ENCODE peak calls at places on chromosomes 4 and X, in six cellular contexts. One of them, this sample, is unnamed.

GRCh38 chr4:179196511-179196910 is 1754.3 kb upstream of the AGA start:
- DNase-seq in astrocyte of the spinal cord: peak
- DNase-seq in A549: no peak
- DNase-seq in AG09309: no peak
- DNase-seq in lower lobe of right lung: no peak
- DNase-seq in psoas muscle: no peak
- DNase-seq in this sample: no peak

GRCh38 chrX:17669891-17670290 is 67.4 kb upstream of the SCML1 start:
- DNase-seq in astrocyte of the spinal cord: no peak
- DNase-seq in A549: no peak
- DNase-seq in AG09309: no peak
- DNase-seq in lower lobe of right lung: no peak
- DNase-seq in psoas muscle: no peak
- DNase-seq in this sample: no peak

GRCh38 chr4:122733805-122734155 is 1.3 kb downstream of the BBS12 start:
- DNase-seq in astrocyte of the spinal cord: no peak
- DNase-seq in A549: no peak
- DNase-seq in AG09309: no peak
- DNase-seq in lower lobe of right lung: no peak
- DNase-seq in psoas muscle: no peak
- DNase-seq in this sample: no peak

GRCh38 chrX:13816899-13817298 is at the start of gene GPM6B:
- DNase-seq in astrocyte of the spinal cord: no peak
- DNase-seq in A549: no peak
- DNase-seq in AG09309: no peak
- DNase-seq in lower lobe of right lung: no peak
- DNase-seq in psoas muscle: no peak
- DNase-seq in this sample: no peak

GRCh38 chr4:186889876-186890643 is 166.4 kb upstream of the FAT1 start:
- DNase-seq in astrocyte of the spinal cord: no peak
- DNase-seq in A549: no peak
- DNase-seq in AG09309: no peak
- DNase-seq in lower lobe of right lung: peak
- DNase-seq in psoas muscle: no peak
- DNase-seq in this sample: no peak

GRCh38 chrX:48558270-48558669 is 16.0 kb upstream of the RBM3 start:
- DNase-seq in astrocyte of the spinal cord: peak
- DNase-seq in A549: peak
- DNase-seq in AG09309: peak
- DNase-seq in lower lobe of right lung: no peak
- DNase-seq in psoas muscle: no peak
- DNase-seq in this sample: no peak

GRCh38 chrX:133482345-133483041 is 67.2 kb upstream of the GPC4 start:
- DNase-seq in astrocyte of the spinal cord: peak
- DNase-seq in A549: no peak
- DNase-seq in AG09309: no peak
- DNase-seq in lower lobe of right lung: no peak
- DNase-seq in psoas muscle: no peak
- DNase-seq in this sample: no peak

GRCh38 chr4:125070869-125071268 is 243.9 kb upstream of the FAT4 start:
- DNase-seq in astrocyte of the spinal cord: no peak
- DNase-seq in A549: no peak
- DNase-seq in AG09309: no peak
- DNase-seq in lower lobe of right lung: no peak
- DNase-seq in psoas muscle: no peak
- DNase-seq in this sample: no peak

GRCh38 chr4:113811329-113811728 is 49.8 kb upstream of the CAMK2D start:
- DNase-seq in astrocyte of the spinal cord: no peak
- DNase-seq in A549: no peak
- DNase-seq in AG09309: no peak
- DNase-seq in lower lobe of right lung: no peak
- DNase-seq in psoas muscle: no peak
- DNase-seq in this sample: no peak

GRCh38 chrX:120281021-120281624 is 30.1 kb downstream of the TMEM255A start:
- DNase-seq in astrocyte of the spinal cord: no peak
- DNase-seq in A549: no peak
- DNase-seq in AG09309: no peak
- DNase-seq in lower lobe of right lung: no peak
- DNase-seq in psoas muscle: no peak
- DNase-seq in this sample: no peak

GRCh38 chr4:2359591-2360390 is 58.7 kb downstream of the ZFYVE28 start:
- DNase-seq in astrocyte of the spinal cord: no peak
- DNase-seq in A549: no peak
- DNase-seq in AG09309: no peak
- DNase-seq in lower lobe of right lung: peak
- DNase-seq in psoas muscle: no peak
- DNase-seq in this sample: no peak

GRCh38 chr4:55366621-55367020 is 20.6 kb downstream of the SRD5A3 start:
- DNase-seq in astrocyte of the spinal cord: peak
- DNase-seq in A549: no peak
- DNase-seq in AG09309: no peak
- DNase-seq in lower lobe of right lung: no peak
- DNase-seq in psoas muscle: no peak
- DNase-seq in this sample: no peak

GRCh38 chr4:76250962-76251361 is 559 bp upstream of the FAM47E start:
- DNase-seq in astrocyte of the spinal cord: no peak
- DNase-seq in A549: peak
- DNase-seq in AG09309: no peak
- DNase-seq in lower lobe of right lung: no peak
- DNase-seq in psoas muscle: no peak
- DNase-seq in this sample: no peak

GRCh38 chrX:99384594-99385374 is 1025.3 kb downstream of the PCDH19 start:
- DNase-seq in astrocyte of the spinal cord: no peak
- DNase-seq in A549: no peak
- DNase-seq in AG09309: no peak
- DNase-seq in lower lobe of right lung: no peak
- DNase-seq in psoas muscle: no peak
- DNase-seq in this sample: no peak

GRCh38 chr4:56828784-56829535 is 7.5 kb upstream of the SPINK2 start:
- DNase-seq in astrocyte of the spinal cord: peak
- DNase-seq in A549: no peak
- DNase-seq in AG09309: no peak
- DNase-seq in lower lobe of right lung: no peak
- DNase-seq in psoas muscle: no peak
- DNase-seq in this sample: no peak

GRCh38 chr4:142416121-142416520 is 430.0 kb downstream of the INPP4B start:
- DNase-seq in astrocyte of the spinal cord: peak
- DNase-seq in A549: no peak
- DNase-seq in AG09309: no peak
- DNase-seq in lower lobe of right lung: no peak
- DNase-seq in psoas muscle: no peak
- DNase-seq in this sample: no peak

GRCh38 chr4:77022581-77023133 is 53.1 kb downstream of the CCNI start:
- DNase-seq in astrocyte of the spinal cord: peak
- DNase-seq in A549: no peak
- DNase-seq in AG09309: no peak
- DNase-seq in lower lobe of right lung: no peak
- DNase-seq in psoas muscle: no peak
- DNase-seq in this sample: no peak

GRCh38 chr4:30600246-30600645 is 119.9 kb upstream of the PCDH7 start:
- DNase-seq in astrocyte of the spinal cord: peak
- DNase-seq in A549: no peak
- DNase-seq in AG09309: peak
- DNase-seq in lower lobe of right lung: no peak
- DNase-seq in psoas muscle: no peak
- DNase-seq in this sample: no peak

GRCh38 chr4:8393593-8394038 is 46.9 kb downstream of the ACOX3 start:
- DNase-seq in astrocyte of the spinal cord: peak
- DNase-seq in A549: peak
- DNase-seq in AG09309: peak
- DNase-seq in lower lobe of right lung: no peak
- DNase-seq in psoas muscle: peak
- DNase-seq in this sample: no peak

GRCh38 chrX:66163849-66164401 is at the start of gene HEPH:
- DNase-seq in astrocyte of the spinal cord: peak
- DNase-seq in A549: no peak
- DNase-seq in AG09309: peak
- DNase-seq in lower lobe of right lung: no peak
- DNase-seq in psoas muscle: no peak
- DNase-seq in this sample: no peak

GRCh38 chr4:127586922-127587571 is 45.7 kb upstream of the INTU start:
- DNase-seq in astrocyte of the spinal cord: peak
- DNase-seq in A549: peak
- DNase-seq in AG09309: no peak
- DNase-seq in lower lobe of right lung: no peak
- DNase-seq in psoas muscle: no peak
- DNase-seq in this sample: no peak
- TF ChIP-seq CTCF in astrocyte of the spinal cord: peak
- TF ChIP-seq CTCF in A549: peak
- TF ChIP-seq CTCF in AG09309: peak
- TF ChIP-seq CTCF in lower lobe of right lung: peak
- TF ChIP-seq CTCF in psoas muscle: peak
- TF ChIP-seq CTCF in this sample: peak

GRCh38 chrX:107135076-107135964 is 16.7 kb upstream of the RBM41 start:
- DNase-seq in astrocyte of the spinal cord: peak
- DNase-seq in A549: peak
- DNase-seq in AG09309: no peak
- DNase-seq in lower lobe of right lung: no peak
- DNase-seq in psoas muscle: no peak
- DNase-seq in this sample: peak
- TF ChIP-seq CTCF in astrocyte of the spinal cord: no peak
- TF ChIP-seq CTCF in A549: no peak
- TF ChIP-seq CTCF in AG09309: no peak
- TF ChIP-seq CTCF in lower lobe of right lung: no peak
- TF ChIP-seq CTCF in psoas muscle: no peak
- TF ChIP-seq CTCF in this sample: no peak

DNA sequence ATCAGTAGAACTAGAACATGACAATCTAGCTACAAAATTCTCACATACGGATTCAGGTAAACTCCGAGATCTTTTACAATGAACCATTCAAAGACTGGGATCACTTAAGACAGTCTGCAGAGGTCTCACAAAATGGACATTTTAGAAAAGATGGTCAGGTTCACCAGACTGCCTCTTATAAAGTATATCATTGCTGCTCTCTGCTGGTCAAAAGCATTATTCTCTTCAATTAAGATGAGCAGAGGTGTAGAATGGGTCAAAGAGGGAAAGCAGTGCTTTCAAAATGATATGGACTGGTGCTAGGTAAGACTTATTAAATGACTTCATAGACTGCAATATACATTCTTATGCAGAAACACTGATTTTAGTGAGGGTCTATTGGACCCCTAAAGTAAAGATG is 434.7 kb downstream of the PACRGL start:
- DNase-seq in astrocyte of the spinal cord: peak
- DNase-seq in A549: no peak
- DNase-seq in AG09309: no peak
- DNase-seq in lower lobe of right lung: no peak
- DNase-seq in psoas muscle: no peak
- DNase-seq in this sample: no peak
- TF ChIP-seq CTCF in astrocyte of the spinal cord: peak
- TF ChIP-seq CTCF in A549: no peak
- TF ChIP-seq CTCF in AG09309: no peak
- TF ChIP-seq CTCF in lower lobe of right lung: peak
- TF ChIP-seq CTCF in psoas muscle: no peak
- TF ChIP-seq CTCF in this sample: no peak

DNA sequence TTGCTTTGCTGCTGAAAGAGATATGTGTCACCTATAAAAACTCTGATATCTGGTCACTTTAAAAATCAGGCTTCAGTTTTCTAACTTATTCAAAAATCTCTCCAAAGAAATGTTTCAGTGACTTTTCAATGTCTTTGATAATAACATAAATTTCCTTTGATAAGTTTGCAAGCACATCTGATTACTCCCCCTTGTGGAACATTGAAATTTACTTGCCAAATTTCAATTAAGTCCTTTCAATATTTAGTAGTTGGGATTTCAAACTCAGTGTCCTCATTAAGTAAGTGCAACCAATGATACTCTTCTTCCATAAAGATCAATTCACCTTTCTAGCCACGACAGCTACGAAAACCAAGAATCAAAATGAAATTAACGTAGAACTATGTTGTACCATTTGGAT is 151.3 kb upstream of the FAM47C start:
- DNase-seq in astrocyte of the spinal cord: peak
- DNase-seq in A549: no peak
- DNase-seq in AG09309: no peak
- DNase-seq in lower lobe of right lung: no peak
- DNase-seq in psoas muscle: no peak
- DNase-seq in this sample: no peak
- TF ChIP-seq CTCF in astrocyte of the spinal cord: no peak
- TF ChIP-seq CTCF in A549: peak
- TF ChIP-seq CTCF in AG09309: no peak
- TF ChIP-seq CTCF in lower lobe of right lung: no peak
- TF ChIP-seq CTCF in psoas muscle: no peak
- TF ChIP-seq CTCF in this sample: no peak

This sample was measured in CD14-positive monocyte.